ENCODE peak calls at places on chromosome 1, in seven cellular contexts. B is K562, Y is H1, S is A549, W is transverse colon, G is tibial nerve, X is stomach. F is an unnamed sample. For H3K4me1, the result is how much of the 10 kb centered on the place peaks cover.

GRCh38 chr1:24526940-24527542 is 24.4 kb downstream of the RCAN3 start:
- DNase-seq in B (peak), Y (no peak), S (peak), W (no peak), G (no peak), X (no peak), F (no peak)

GRCh38 chr1:228071839-228072657 is 10.5 kb upstream of the ARF1 start:
- DNase-seq in B (no peak), Y (no peak), S (no peak), W (no peak), G (no peak), X (no peak), F (no peak)

GRCh38 chr1:169867012-169867679 is 26.6 kb downstream of the SCYL3 start:
- DNase-seq in B (no peak), Y (no peak), S (no peak), W (no peak), G (no peak), X (no peak), F (no peak)

GRCh38 chr1:43531453-43531905 is 796 bp downstream of the PTPRF start:
- DNase-seq in B (peak), Y (no peak), S (peak), W (peak), G (no peak), X (no peak), F (peak)

GRCh38 chr1:245825128-245825901 is 670.5 kb downstream of the KIF26B start:
- DNase-seq in B (no peak), Y (no peak), S (peak), W (no peak), G (no peak), X (no peak), F (no peak)

GRCh38 chr1:20319456-20319855 is 28.8 kb downstream of the VWA5B1 start:
- DNase-seq in B (no peak), Y (no peak), S (no peak), W (no peak), G (no peak), X (no peak), F (no peak)

GRCh38 chr1:162772571-162773154 is 17.8 kb upstream of the HSD17B7 start:
- DNase-seq in B (no peak), Y (no peak), S (no peak), W (no peak), G (no peak), X (no peak), F (no peak)

GRCh38 chr1:55700359-55701130 is 485.4 kb upstream of the USP24 start:
- DNase-seq in B (no peak), Y (no peak), S (no peak), W (no peak), G (no peak), X (no peak), F (no peak)

GRCh38 chr1:43711524-43712386 is 4.4 kb downstream of the ST3GAL3 start:
- DNase-seq in B (no peak), Y (no peak), S (peak), W (no peak), G (no peak), X (no peak), F (no peak)

GRCh38 chr1:232995189-232995588 is 44.8 kb downstream of the NTPCR start:
- DNase-seq in B (no peak), Y (no peak), S (no peak), W (no peak), G (no peak), X (no peak), F (no peak)

GRCh38 chr1:116763116-116763786 is 9.0 kb downstream of the CD2 start:
- DNase-seq in B (no peak), Y (no peak), S (no peak), W (no peak), G (no peak), X (no peak), F (no peak)

GRCh38 chr1:25802915-25803314 is 2.9 kb downstream of the SELENON start:
- DNase-seq in B (no peak), Y (no peak), S (no peak), W (no peak), G (no peak), X (no peak), F (no peak)
- H3K4me1 ChIP-seq in B (under half), Y (under half), S (under half), W (under half), G (under half), X (half or more), F (under half)

DNA sequence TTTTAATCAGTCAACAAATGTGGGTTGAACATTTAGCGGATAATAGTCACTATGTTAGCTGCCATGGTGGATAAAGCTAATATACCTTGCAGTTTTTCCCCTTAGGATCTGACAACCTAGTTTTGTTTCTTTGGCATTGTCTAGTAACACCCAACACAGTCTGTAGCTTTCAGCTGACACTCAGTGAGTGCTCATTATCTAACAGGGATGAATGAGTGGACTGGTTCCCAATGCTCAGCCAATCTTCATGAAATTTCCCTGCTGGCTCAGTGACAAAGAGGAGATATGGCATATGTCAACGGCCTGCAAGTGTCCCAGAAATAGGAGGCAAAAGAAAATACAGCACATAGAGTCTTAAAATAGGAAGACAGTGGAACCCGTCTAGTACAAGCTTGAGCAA is 35.0 kb downstream of the RXRG start:
- DNase-seq in B (no peak), Y (no peak), S (no peak), W (no peak), G (no peak), X (no peak), F (no peak)
- TF ChIP-seq EP300 in B (no peak), Y (no peak), S (no peak), W (no peak), G (no peak), X (no peak), F (no peak)

GRCh38 chr1:211258310-211258755 is 833 bp upstream of the RCOR3 start:
- DNase-seq in B (peak), Y (no peak), S (peak), W (peak), G (peak), X (peak), F (peak)

GRCh38 chr1:211261229-211261628 is 2.1 kb downstream of the RCOR3 start:
- DNase-seq in B (no peak), Y (no peak), S (no peak), W (no peak), G (no peak), X (no peak), F (no peak)

GRCh38 chr1:211258756-211259595 is at the start of gene RCOR3:
- DNase-seq in B (peak), Y (peak), S (peak), W (peak), G (peak), X (peak), F (peak)

GRCh38 chr1:211259596-211260126 is 495 bp downstream of the RCOR3 start:
- DNase-seq in B (peak), Y (no peak), S (peak), W (peak), G (peak), X (no peak), F (peak)

GRCh38 chr1:211260161-211261107 is 1.3 kb downstream of the RCOR3 start:
- DNase-seq in B (peak), Y (no peak), S (peak), W (peak), G (peak), X (peak), F (peak)
- TF ChIP-seq POLR2A in B (peak), Y (peak), S (peak), W (peak), G (no peak), X (no peak), F (no peak)

DNA sequence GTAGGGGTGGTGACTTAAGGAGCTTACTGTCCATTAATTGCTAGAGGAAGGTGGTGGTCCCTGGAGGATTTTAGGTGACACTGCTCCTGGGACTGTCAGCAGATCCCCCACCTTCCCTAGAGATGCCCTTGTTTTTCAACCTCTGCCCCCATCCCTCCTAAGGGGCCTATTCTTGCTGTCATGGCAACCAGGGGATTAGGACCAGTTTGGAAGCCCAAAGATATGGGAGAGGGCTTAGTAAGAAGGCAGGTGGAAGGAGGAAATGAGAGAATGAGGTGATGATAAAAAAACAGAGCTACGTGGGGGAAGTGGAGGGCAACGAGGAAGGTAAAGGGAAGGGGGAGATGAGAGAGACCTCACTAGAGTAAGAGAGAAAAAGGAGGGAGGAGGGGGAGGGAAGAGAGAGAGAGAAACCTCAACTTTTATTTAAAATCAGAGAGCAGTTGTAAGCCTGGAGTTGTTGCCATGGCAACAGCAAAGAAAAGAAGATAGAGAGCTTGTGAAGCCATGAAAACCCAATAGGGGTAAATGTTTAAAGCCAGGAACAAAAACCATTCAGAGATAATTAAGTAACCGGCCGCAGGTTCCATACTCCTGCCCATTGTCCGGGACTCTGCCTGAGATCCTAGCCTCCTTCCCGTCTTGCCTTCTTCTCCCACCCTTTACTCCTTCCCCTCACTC is 20.5 kb downstream of the KIRREL1 start:
- DNase-seq in B (no peak), Y (no peak), S (no peak), W (no peak), G (no peak), X (no peak), F (no peak)
- H3K4me1 ChIP-seq in B (under half), Y (under half), S (half or more), W (under half), G (under half), X (under half), F (under half)

GRCh38 chr1:86782482-86782881 is 78.1 kb downstream of the SH3GLB1 start:
- DNase-seq in B (no peak), Y (no peak), S (no peak), W (no peak), G (no peak), X (no peak), F (no peak)
- TF ChIP-seq EP300 in B (no peak), Y (no peak), S (no peak), W (no peak), G (no peak), X (no peak), F (no peak)

DNA sequence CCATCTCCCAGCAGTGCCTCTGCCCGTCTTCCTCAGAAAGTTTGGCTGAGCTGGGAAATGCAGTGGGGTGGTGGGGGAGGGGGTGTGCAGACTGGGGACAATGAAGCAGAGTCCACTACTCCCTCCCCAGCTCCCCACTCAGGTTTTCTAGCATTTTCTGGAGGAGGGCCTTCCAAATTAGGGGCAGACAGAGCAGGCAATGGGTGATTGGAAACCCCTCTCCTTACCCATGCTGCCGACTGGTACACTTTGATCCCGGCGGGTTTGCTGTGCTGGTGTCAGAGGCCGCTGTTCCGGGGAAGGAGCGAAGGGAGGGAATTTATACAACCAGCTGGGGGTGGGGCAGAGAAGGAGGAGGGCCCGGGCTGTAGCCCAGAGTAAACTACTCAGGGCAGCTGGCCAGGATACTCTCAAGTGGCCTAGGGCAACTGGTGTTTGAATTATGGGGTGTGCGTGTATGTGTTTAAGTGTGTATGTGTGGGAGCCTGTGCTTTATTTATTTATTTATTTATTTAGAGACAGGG is at the start of gene SELENBP1:
- DNase-seq in B (peak), Y (peak), S (peak), W (peak), G (peak), X (peak), F (peak)
- TF ChIP-seq POLR2A in B (peak), Y (peak), S (peak), W (peak), G (no peak), X (no peak), F (peak)

GRCh38 chr1:36354486-36354885 is 31.0 kb upstream of the EVA1B start:
- DNase-seq in B (no peak), Y (no peak), S (no peak), W (no peak), G (no peak), X (no peak), F (no peak)

GRCh38 chr1:36350659-36351171 is 27.3 kb upstream of the EVA1B start:
- DNase-seq in B (no peak), Y (no peak), S (peak), W (no peak), G (no peak), X (no peak), F (no peak)

GRCh38 chr1:36351222-36351977 is 28.0 kb upstream of the EVA1B start:
- DNase-seq in B (no peak), Y (no peak), S (peak), W (no peak), G (no peak), X (no peak), F (no peak)

GRCh38 chr1:36352141-36352909 is 28.9 kb upstream of the EVA1B start:
- DNase-seq in B (no peak), Y (no peak), S (no peak), W (no peak), G (no peak), X (no peak), F (no peak)

DNA sequence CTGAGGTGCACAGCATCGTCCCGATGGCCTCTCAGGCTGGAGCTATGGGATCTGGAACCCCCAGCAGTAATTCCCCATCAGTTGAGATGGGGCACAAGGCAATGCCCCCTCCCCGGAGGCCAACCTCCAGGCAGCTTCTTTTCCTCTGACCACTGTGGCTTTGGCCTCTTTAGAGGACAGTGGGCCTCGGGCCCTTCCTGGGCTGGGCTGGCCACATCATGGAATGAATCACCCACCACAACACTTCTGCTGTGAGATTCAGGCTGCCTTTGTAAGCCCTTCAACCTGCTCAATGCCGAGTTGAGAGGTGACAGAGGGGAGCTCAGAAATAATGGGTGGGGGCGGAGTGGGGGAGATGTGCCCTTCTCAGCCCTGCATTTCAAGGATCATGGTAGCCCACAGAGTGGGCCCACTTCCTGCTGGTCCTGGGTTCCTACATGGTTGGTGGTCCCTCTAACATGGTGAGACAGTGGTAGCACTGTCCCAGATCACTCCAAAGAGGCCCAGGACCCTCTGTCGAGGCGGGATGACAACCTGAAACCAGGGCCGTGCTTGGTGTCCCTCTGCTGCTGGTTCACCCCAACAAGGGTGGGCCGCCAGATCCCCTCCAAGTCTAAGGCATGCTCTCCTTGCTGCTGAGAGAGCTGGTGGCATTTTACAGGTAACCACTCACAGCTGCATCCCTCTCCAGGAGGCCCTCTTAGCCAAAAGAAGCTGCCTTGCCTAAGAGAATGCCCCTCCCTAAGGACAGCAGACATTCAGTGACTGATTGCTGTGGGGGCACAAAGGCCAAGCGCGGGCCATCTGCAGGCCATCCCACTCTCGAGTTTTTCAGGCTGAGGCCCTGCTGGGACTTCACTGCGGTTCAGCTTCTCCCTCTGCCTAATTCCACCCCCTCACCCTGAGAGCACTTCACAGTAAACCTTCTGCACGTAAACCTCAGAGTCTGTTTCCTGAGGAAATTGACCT is 29.7 kb upstream of the EVA1B start:
- DNase-seq in B (no peak), Y (no peak), S (no peak), W (no peak), G (no peak), X (no peak), F (no peak)
- H3K4me1 ChIP-seq in B (under half), Y (under half), S (under half), W (under half), G (under half), X (under half), F (under half)

GRCh38 chr1:93615201-93616150 is 66.2 kb downstream of the BCAR3 start:
- DNase-seq in B (peak), Y (no peak), S (peak), W (peak), G (no peak), X (no peak), F (no peak)
- TF ChIP-seq EP300 in B (no peak), Y (no peak), S (no peak), W (no peak), G (no peak), X (no peak), F (no peak)

DNA sequence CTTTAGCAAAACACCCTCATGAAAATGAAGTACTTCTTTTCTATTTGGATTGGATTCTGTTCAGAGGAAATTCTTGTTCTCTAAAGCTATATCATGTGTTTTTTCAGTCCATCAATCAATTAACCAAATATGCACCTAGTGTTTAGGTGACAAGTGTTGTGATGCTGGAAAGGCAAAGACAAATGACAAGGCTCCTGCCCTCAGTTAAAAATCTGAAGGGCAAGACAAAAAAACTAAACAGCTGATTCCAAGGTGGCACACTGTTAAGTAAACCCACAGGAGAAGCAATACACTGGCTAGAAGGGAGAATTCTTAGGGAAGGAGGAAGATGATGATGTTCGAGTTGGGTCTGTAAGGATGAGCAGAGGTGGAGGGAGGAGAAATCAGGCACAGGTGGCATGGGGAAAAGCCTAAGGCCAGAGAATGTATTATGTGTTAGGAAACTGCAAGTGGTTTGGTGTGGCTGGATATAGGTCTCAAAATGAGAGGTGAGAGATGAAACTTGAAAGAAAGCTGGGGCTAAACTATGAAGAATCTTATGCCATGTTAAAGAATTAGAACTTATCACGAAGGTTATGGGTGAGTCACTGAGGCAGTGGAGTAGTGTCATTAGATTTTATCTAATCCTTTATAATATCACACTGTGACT is 51.8 kb upstream of the GFI1 start:
- DNase-seq in B (no peak), Y (no peak), S (no peak), W (no peak), G (no peak), X (no peak), F (no peak)
- TF ChIP-seq POLR2A in B (no peak), Y (no peak), S (no peak), W (no peak), G (no peak), X (no peak), F (no peak)

GRCh38 chr1:161068306-161069200 is 1.1 kb downstream of the ARHGAP30 start:
- DNase-seq in B (no peak), Y (no peak), S (no peak), W (peak), G (no peak), X (peak), F (no peak)
- H3K4me1 ChIP-seq in B (under half), Y (under half), S (under half), W (under half), G (under half), X (under half), F (under half)